ENCODE peak calls at places on chromosomes 4 and X, in five cellular contexts. N is sigmoid colon; Q is tibial artery; I is activated CD4-positive, alpha-beta T cell treated with anti-CD3 and anti-CD28 coated beads for 4 hours; D is activated naive CD4-positive, alpha-beta T cell treated with anti-CD3 and anti-CD28 coated beads, Interleukin-2, amount 50 U/mL, for 72 hours. E is an unnamed sample.

GRCh38 chrX:131271274-131271673 is 17.8 kb downstream of the IGSF1 start:
- DNase-seq in Q (no peak), D (no peak), I (no peak), N (no peak), E (no peak)

GRCh38 chr4:70705146-70705855 is 16.5 kb upstream of the RUFY3 start:
- DNase-seq in N (peak), D (peak), I (peak), Q (peak), E (peak)

GRCh38 chrX:3815896-3816664 is 102.6 kb upstream of the PRKX start:
- DNase-seq in D (peak), I (peak), Q (peak), N (peak), E (peak)

GRCh38 chr4:186169942-186170802 is 21.2 kb upstream of the CYP4V2 start:
- DNase-seq in D (no peak), N (no peak), Q (no peak), I (no peak), E (no peak)

GRCh38 chrX:132776486-132777210 is 181.8 kb downstream of the HS6ST2 start:
- DNase-seq in I (no peak), Q (no peak), D (no peak), N (no peak), E (no peak)

GRCh38 chr4:184190711-184191110 is 27.0 kb downstream of the ENPP6 start:
- DNase-seq in D (no peak), Q (no peak), N (no peak), I (no peak), E (no peak)

GRCh38 chrX:15838017-15838416 is 16.6 kb downstream of the AP1S2 start:
- DNase-seq in D (no peak), N (no peak), I (no peak), Q (no peak), E (no peak)

GRCh38 chr4:38003102-38003501 is 42.9 kb downstream of the PTTG2 start:
- DNase-seq in N (no peak), I (no peak), Q (no peak), D (no peak), E (no peak)

GRCh38 chrX:31670245-31670644 is 598.4 kb upstream of the FTHL17 start:
- DNase-seq in D (no peak), Q (no peak), N (no peak), I (no peak), E (no peak)

GRCh38 chrX:13001961-13002671 is 27.2 kb downstream of the TMSB4X start:
- DNase-seq in Q (no peak), I (no peak), D (no peak), N (no peak), E (no peak)

GRCh38 chrX:150213481-150214030 is 149.6 kb upstream of the MAMLD1 start:
- DNase-seq in D (no peak), N (no peak), I (no peak), Q (no peak), E (no peak)

GRCh38 chr4:20253799-20254409 is 2.2 kb downstream of the SLIT2 start:
- DNase-seq in N (peak), I (no peak), Q (peak), D (no peak), E (peak)

GRCh38 chr4:128604840-128605239 is 204.7 kb upstream of the JADE1 start:
- DNase-seq in D (no peak), I (no peak), N (no peak), Q (no peak), E (no peak)

GRCh38 chr4:73707918-73708577 is 32.3 kb upstream of the CXCL8 start:
- DNase-seq in D (no peak), N (peak), Q (peak), I (no peak), E (no peak)

GRCh38 chr4:168993724-168994510 is 16.1 kb downstream of the CBR4 start:
- DNase-seq in Q (no peak), D (no peak), I (no peak), N (no peak), E (no peak)

GRCh38 chr4:183492791-183493221 is 12.1 kb upstream of the ING2 start:
- DNase-seq in I (no peak), N (no peak), D (no peak), Q (no peak), E (no peak)

GRCh38 chr4:1246901-1247810 is 1.8 kb downstream of the CTBP1 start:
- DNase-seq in D (no peak), I (no peak), Q (peak), N (peak), E (peak)

GRCh38 chr4:15794905-15795304 is 16.8 kb downstream of the CD38 start:
- DNase-seq in I (no peak), D (no peak), N (no peak), Q (no peak), E (no peak)

GRCh38 chrX:51860679-51861078 is 32.7 kb upstream of the MAGED1 start:
- DNase-seq in N (no peak), D (no peak), Q (no peak), I (no peak), E (peak)

GRCh38 chr4:3262208-3263052 is 13.5 kb downstream of the MSANTD1 start:
- DNase-seq in N (peak), Q (peak), D (no peak), I (no peak), E (no peak)

GRCh38 chrX:123884809-123885408 is 25.1 kb downstream of the XIAP start:
- DNase-seq in D (no peak), Q (no peak), I (peak), N (no peak), E (peak)

GRCh38 chr4:149523039-149523438 is 292.6 kb downstream of the IQCM start:
- DNase-seq in I (no peak), D (no peak), Q (no peak), N (no peak), E (no peak)

GRCh38 chr4:175562537-175562936 is 249.5 kb downstream of the GPM6A start:
- DNase-seq in I (no peak), N (no peak), Q (no peak), D (no peak), E (no peak)

E was measured in NCI-H1417.